ENCODE peak calls at places on chromosome 18, in five cellular contexts. L is heart right ventricle; D is A549; G is lower lobe of right lung; K is effector memory CD4-positive, alpha-beta T cell. P is an unnamed sample.

GRCh38 chr18:63208676-63209075 is 110.9 kb downstream of the BCL2 start:
- DNase-seq in G (no peak), K (no peak), L (peak; percentile 28), D (no peak), P (no peak)

GRCh38 chr18:57837917-57838548 is 34.9 kb upstream of the ATP8B1 start:
- DNase-seq in D (no peak), K (no peak), L (no peak), G (no peak), P (no peak)

GRCh38 chr18:76621782-76622495 is 126.9 kb upstream of the ZNF516 start:
- DNase-seq in K (no peak), D (no peak), G (no peak), L (no peak), P (no peak)

GRCh38 chr18:24016643-24017042 is 2.1 kb downstream of the TTC39C start:
- DNase-seq in L (no peak), G (no peak), D (peak; percentile 41), K (no peak), P (no peak)

GRCh38 chr18:75377975-75378673 is 49.4 kb downstream of the SMIM21 start:
- DNase-seq in D (no peak), L (no peak), K (no peak), G (no peak), P (no peak)

GRCh38 chr18:72866901-72867701 is 686 bp downstream of the NETO1 start:
- DNase-seq in K (no peak), L (no peak), D (no peak), G (no peak), P (no peak)

GRCh38 chr18:75320506-75320905 is 107.0 kb downstream of the SMIM21 start:
- DNase-seq in L (no peak), D (no peak), G (no peak), K (no peak), P (no peak)

GRCh38 chr18:22467760-22468553 is 50.2 kb upstream of the CTAGE1 start:
- DNase-seq in G (no peak), L (no peak), D (peak; percentile 88), K (no peak), P (no peak)

GRCh38 chr18:79942786-79943607 is 8.5 kb downstream of the SLC66A2 start:
- DNase-seq in D (no peak), K (no peak), G (peak; percentile 35), L (no peak), P (peak; percentile 35)
- H3K27ac ChIP-seq in D (no peak overlapping the region), K (no peak overlapping the region), G (no peak overlapping the region), L (no peak overlapping the region), P (no peak overlapping the region)

GRCh38 chr18:13627639-13628038 is 98.7 kb downstream of the FAM210A start:
- DNase-seq in D (no peak), G (no peak), L (no peak), K (no peak), P (no peak)

GRCh38 chr18:13625355-13625754 is 101.0 kb downstream of the FAM210A start:
- DNase-seq in D (no peak), L (no peak), K (no peak), G (no peak), P (no peak)

GRCh38 chr18:13626544-13626908 is 99.8 kb downstream of the FAM210A start:
- DNase-seq in K (no peak), D (no peak), G (no peak), L (no peak), P (no peak)

GRCh38 chr18:13624563-13625237 is 101.7 kb downstream of the FAM210A start:
- DNase-seq in G (no peak), L (no peak), D (no peak), K (no peak), P (no peak)

GRCh38 chr18:13625843-13626543 is 100.4 kb downstream of the FAM210A start:
- DNase-seq in K (no peak), D (no peak), G (no peak), L (no peak), P (no peak)
- H3K27ac ChIP-seq in K (no peak overlapping the region), D (no peak overlapping the region), G (no peak overlapping the region), L (no peak overlapping the region), P (no peak overlapping the region)

DNA sequence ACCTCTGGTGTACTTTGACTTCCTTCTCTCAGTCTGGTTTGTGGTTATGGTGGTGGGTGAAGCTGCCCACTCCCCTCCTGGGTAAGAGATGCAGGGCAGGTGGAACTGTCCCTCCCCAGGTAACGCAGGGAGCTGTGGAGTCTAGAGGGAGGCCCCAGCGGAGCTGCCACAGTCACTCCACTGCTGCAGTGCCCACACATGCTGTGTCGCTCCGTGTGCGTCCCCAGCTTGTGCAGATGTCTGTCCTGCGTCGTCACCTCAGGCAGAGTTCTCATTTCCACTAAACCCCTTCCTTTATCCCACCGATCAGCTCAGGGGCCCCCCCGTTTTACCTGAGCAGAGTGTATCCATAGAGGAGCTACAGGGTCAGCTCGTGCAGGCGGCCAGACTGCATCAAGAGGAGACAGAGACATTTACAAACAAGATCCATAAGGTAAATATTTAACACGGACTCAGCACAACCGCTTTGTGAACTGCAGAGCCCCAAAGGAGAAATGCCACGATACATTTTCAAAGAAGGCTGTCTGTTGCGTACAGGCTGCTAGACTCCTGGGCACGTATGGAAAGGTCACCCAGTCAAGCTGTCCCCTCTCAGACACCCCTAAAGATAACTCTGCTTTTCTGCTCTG is 87.4 kb downstream of the MTCL1 start:
- DNase-seq in K (no peak), D (no peak), L (no peak), G (no peak), P (no peak)
- H3K27ac ChIP-seq in K (no peak overlapping the region), D (peak overlapping the region; percentile 96), L (no peak overlapping the region), G (no peak overlapping the region), P (no peak overlapping the region)

GRCh38 chr18:25137133-25137472 is 214.9 kb downstream of the ZNF521 start:
- DNase-seq in G (no peak), K (no peak), D (no peak), L (no peak), P (no peak)

GRCh38 chr18:25136416-25137132 is 215.4 kb downstream of the ZNF521 start:
- DNase-seq in L (peak; percentile 34), K (no peak), G (no peak), D (no peak), P (no peak)

GRCh38 chr18:25141796-25142365 is 210.1 kb downstream of the ZNF521 start:
- DNase-seq in G (no peak), L (no peak), D (no peak), K (no peak), P (no peak)

GRCh38 chr18:25140962-25141308 is 211.0 kb downstream of the ZNF521 start:
- DNase-seq in K (no peak), G (no peak), L (no peak), D (no peak), P (no peak)

GRCh38 chr18:25140144-25140961 is 211.6 kb downstream of the ZNF521 start:
- DNase-seq in D (no peak), G (no peak), K (no peak), L (no peak), P (no peak)
- H3K27ac ChIP-seq in D (no peak overlapping the region), G (no peak overlapping the region), K (no peak overlapping the region), L (no peak overlapping the region), P (peak overlapping the region; percentile 9)

DNA sequence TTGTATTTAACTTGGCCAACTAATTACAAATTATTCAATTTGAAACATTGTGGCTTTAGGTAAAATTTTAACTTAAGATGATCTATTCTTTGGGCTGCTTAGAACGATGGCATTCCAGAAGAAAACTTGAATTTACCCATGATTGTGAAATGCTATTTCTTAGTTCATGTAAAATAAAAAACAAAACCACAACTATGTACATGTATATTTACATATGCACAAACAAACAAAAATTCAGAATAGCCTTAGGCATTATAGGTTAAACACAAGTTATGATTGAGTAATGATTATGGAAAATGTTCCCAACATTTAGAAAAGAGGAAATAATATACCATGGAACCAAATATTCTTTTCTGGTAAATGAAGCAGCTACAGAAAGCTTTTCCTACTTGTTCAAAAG is 3.5 kb upstream of the SMCHD1 start:
- DNase-seq in G (no peak), K (no peak), L (no peak), D (no peak), P (no peak)
- H3K27ac ChIP-seq in G (no peak overlapping the region), K (no peak overlapping the region), L (no peak overlapping the region), D (no peak overlapping the region), P (no peak overlapping the region)

GRCh38 chr18:55778731-55779460 is 190.9 kb upstream of the TCF4 start:
- DNase-seq in L (peak; percentile 38), K (no peak), G (no peak), D (no peak), P (no peak)
- H3K27ac ChIP-seq in L (peak overlapping the region; percentile 90), K (no peak overlapping the region), G (peak overlapping the region; percentile 76), D (no peak overlapping the region), P (no peak overlapping the region)

GRCh38 chr18:59873616-59874015 is 26.2 kb upstream of the PMAIP1 start:
- DNase-seq in G (no peak), L (no peak), D (no peak), K (no peak), P (no peak)
- H3K27ac ChIP-seq in G (no peak overlapping the region), L (no peak overlapping the region), D (peak overlapping the region; percentile 38), K (no peak overlapping the region), P (no peak overlapping the region)

P was measured in coronary artery.